ENCODE peak calls at places on chromosomes 5 and 9, in four cellular contexts. B, N, F and I are unnamed samples.

GRCh38 chr5:54634089-54634488 is 116.5 kb downstream of the SNX18 start:
- DNase-seq in B (no peak), N (no peak), F (no peak), I (no peak)

GRCh38 chr5:14397717-14398116 is 183.9 kb upstream of the OTULINL start:
- DNase-seq in B (no peak), N (no peak), F (no peak), I (no peak)

GRCh38 chr5:124812771-124813358 is 66.4 kb upstream of the ZNF608 start:
- DNase-seq in B (no peak), N (no peak), F (no peak), I (no peak)

GRCh38 chr5:133225671-133226152 is 173.9 kb downstream of the HSPA4 start:
- DNase-seq in B (no peak), N (no peak), F (no peak), I (no peak)

GRCh38 chr5:65739162-65739561 is 17.2 kb downstream of the NLN start:
- DNase-seq in B (no peak), N (no peak), F (no peak), I (no peak)

GRCh38 chr5:126871441-126871840 is 94.5 kb downstream of the LMNB1 start:
- DNase-seq in B (no peak), N (no peak), F (no peak), I (no peak)

GRCh38 chr5:91061946-91062586 is 321.1 kb downstream of the ARRDC3 start:
- DNase-seq in B (no peak), N (no peak), F (no peak), I (no peak)

GRCh38 chr9:84917366-84918063 is 248.0 kb downstream of the NTRK2 start:
- DNase-seq in B (no peak), N (no peak), F (no peak), I (no peak)

GRCh38 chr5:67774153-67774552 is 441.4 kb upstream of the PIK3R1 start:
- DNase-seq in B (no peak), N (no peak), F (no peak), I (peak; percentile 63)

GRCh38 chr5:45521067-45521466 is 175.1 kb downstream of the HCN1 start:
- DNase-seq in B (peak; percentile 62), N (no peak), F (peak; percentile 43), I (no peak)

GRCh38 chr9:21579209-21579608 is 97.1 kb upstream of the IFNE start:
- DNase-seq in B (no peak), N (no peak), F (no peak), I (no peak)

GRCh38 chr5:134594336-134594735 is 38.3 kb downstream of the SAR1B start:
- DNase-seq in B (no peak), N (no peak), F (peak; percentile 41), I (no peak)

GRCh38 chr5:140113180-140113698 is 670 bp upstream of the PURA start:
- DNase-seq in B (no peak), N (peak; percentile 30), F (peak; percentile 52), I (no peak)

GRCh38 chr5:68711311-68712200 is 382.3 kb upstream of the SLC30A5 start:
- DNase-seq in B (no peak), N (no peak), F (no peak), I (no peak)

GRCh38 chr9:104780796-104781395 is 17.0 kb downstream of the NIPSNAP3B start:
- DNase-seq in B (peak; percentile 16), N (no peak), F (no peak), I (no peak)

GRCh38 chr5:175195698-175196656 is 248.0 kb downstream of the DRD1 start:
- DNase-seq in B (peak; percentile 18), N (no peak), F (no peak), I (no peak)

GRCh38 chr9:3912817-3913216 is 387.0 kb upstream of the RFX3 start:
- DNase-seq in B (no peak), N (no peak), F (no peak), I (no peak)

GRCh38 chr5:34534237-34535108 is 121.7 kb upstream of the RAI14 start:
- DNase-seq in B (no peak), N (no peak), F (no peak), I (no peak)

GRCh38 chr9:89623925-89624420 is 19.2 kb downstream of the GADD45G start:
- DNase-seq in B (no peak), N (peak; percentile 50), F (no peak), I (no peak)

GRCh38 chr9:71349218-71349617 is 227.8 kb upstream of the TRPM3 start:
- DNase-seq in B (no peak), N (no peak), F (no peak), I (no peak)

GRCh38 chr5:132423443-132423898 is 54.0 kb downstream of the SLC22A5 start:
- DNase-seq in B (no peak), N (no peak), F (no peak), I (peak; percentile 51)

GRCh38 chr5:80762573-80762972 is 107.8 kb upstream of the DHFR start:
- DNase-seq in B (no peak), N (no peak), F (no peak), I (no peak)

GRCh38 chr5:15446552-15446951 is 53.4 kb upstream of the FBXL7 start:
- DNase-seq in B (no peak), N (no peak), F (no peak), I (no peak)

GRCh38 chr5:88952344-88952743 is 69.4 kb upstream of the MEF2C start:
- DNase-seq in B (peak; percentile 1), N (no peak), F (no peak), I (no peak)
- H3K4me3 ChIP-seq in B (no peak overlapping the region), N (no peak overlapping the region), F (no peak overlapping the region), I (no peak overlapping the region)

DNA sequence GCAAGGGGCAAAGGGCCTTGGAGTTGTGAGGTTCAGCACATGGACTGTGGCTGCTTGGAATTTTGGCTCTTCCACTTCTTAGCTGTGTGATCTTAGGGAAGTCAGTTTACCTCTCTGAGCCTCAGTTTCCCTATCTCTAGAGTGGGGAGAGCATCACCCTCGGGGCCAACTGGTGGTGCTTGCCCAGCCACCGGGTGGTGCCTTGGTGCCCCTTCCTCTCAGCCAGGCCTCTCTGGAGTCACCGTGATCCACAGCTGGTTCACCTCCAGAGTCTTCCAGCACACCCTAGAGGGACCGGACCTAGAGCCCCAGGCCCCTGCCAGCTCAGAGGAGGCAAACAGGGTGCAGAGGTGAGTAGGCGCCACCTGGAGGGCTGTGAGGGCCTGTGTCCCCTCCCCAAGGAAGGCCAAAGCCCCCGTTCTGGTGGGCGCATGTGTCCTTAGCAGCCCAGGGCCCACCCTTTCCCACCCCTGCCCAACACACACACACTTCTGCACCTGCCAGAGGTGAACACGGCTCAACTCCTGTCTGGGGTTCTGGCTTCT is 7.7 kb downstream of the ADGRD2 start:
- DNase-seq in B (no peak), N (no peak), F (no peak), I (no peak)
- TF ChIP-seq CTCF in B (no peak), N (no peak), F (no peak), I (no peak)

GRCh38 chr5:141516648-141517025 is 27.8 kb downstream of the PCDHGC5 start:
- DNase-seq in B (no peak), N (peak; percentile 24), F (no peak), I (no peak)

GRCh38 chr5:141517321-141517720 is 28.4 kb downstream of the PCDHGC5 start:
- DNase-seq in B (no peak), N (no peak), F (no peak), I (no peak)

GRCh38 chr5:141515141-141515540 is 26.3 kb downstream of the PCDHGC5 start:
- DNase-seq in B (no peak), N (no peak), F (no peak), I (no peak)

GRCh38 chr5:141514330-141515111 is 25.6 kb downstream of the PCDHGC5 start:
- DNase-seq in B (no peak), N (no peak), F (no peak), I (no peak)

GRCh38 chr5:141515946-141516647 is 27.2 kb downstream of the PCDHGC5 start:
- DNase-seq in B (no peak), N (no peak), F (no peak), I (no peak)
- H3K4me1 ChIP-seq in B (peaks cover 37% of the 10 kb centered on the region), N (peaks cover 78% of the 10 kb centered on the region), F (peaks cover 44% of the 10 kb centered on the region), I (no peaks in the 10 kb centered on the region)

GRCh38 chr9:115117999-115118470 is at the start of gene TNC:
- DNase-seq in B (no peak), N (peak; percentile 23), F (peak; percentile 30), I (peak; percentile 77)
- H3K4me3 ChIP-seq in B (peak within 1 kb of the TSS; percentile 23), N (no peak within 1 kb of the TSS), F (no peak within 1 kb of the TSS), I (peak within 1 kb of the TSS; percentile 2)

DNA sequence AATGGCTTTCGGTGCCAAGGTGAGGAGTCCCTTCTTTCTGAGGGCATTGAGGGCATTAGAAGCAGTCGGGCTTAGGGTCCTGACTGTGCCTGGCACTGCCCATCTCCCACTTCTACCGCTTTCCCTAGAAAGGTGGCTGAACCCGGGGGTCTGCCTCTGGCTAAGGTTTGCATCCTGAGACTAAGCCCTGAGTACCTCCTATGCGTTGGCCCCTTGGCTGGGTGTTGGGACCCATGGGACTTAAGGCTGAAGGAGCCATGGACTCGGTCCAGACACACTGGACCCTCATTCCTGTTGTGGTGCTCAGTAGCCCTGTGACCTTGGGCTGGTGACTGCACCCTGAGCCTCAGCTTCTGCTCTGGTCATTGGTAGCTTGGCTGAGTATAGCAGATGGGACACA is 23.9 kb downstream of the DAB2IP start:
- DNase-seq in B (no peak), N (no peak), F (no peak), I (no peak)
- TF ChIP-seq CTCF in B (no peak), N (no peak), F (no peak), I (no peak)

GRCh38 chr9:127536499-127536898 is 75.6 kb upstream of the STXBP1 start:
- DNase-seq in B (no peak), N (no peak), F (no peak), I (no peak)

GRCh38 chr9:127535396-127535795 is 76.7 kb upstream of the STXBP1 start:
- DNase-seq in B (no peak), N (no peak), F (no peak), I (no peak)

GRCh38 chr9:127534931-127535330 is 77.1 kb upstream of the STXBP1 start:
- DNase-seq in B (no peak), N (no peak), F (no peak), I (no peak)

GRCh38 chr9:127535834-127536233 is 76.2 kb upstream of the STXBP1 start:
- DNase-seq in B (no peak), N (no peak), F (no peak), I (peak; percentile 70)

GRCh38 chr9:127534250-127534649 is 77.8 kb upstream of the STXBP1 start:
- DNase-seq in B (no peak), N (no peak), F (no peak), I (no peak)
- H3K4me1 ChIP-seq in B (peaks cover 9% of the 10 kb centered on the region), N (peaks cover 61% of the 10 kb centered on the region), F (peaks cover 46% of the 10 kb centered on the region), I (no peaks in the 10 kb centered on the region)

GRCh38 chr5:100901851-100902341 is 1.2 kb downstream of the ST8SIA4 start:
- DNase-seq in B (no peak), N (no peak), F (peak; percentile 22), I (peak; percentile 64)
- H3K4me3 ChIP-seq in B (no peak overlapping the region), N (peak overlapping the region; percentile 51), F (no peak overlapping the region), I (peak overlapping the region; percentile 58)